ENCODE peak calls at places on chromosomes 5 and 9, in four cellular contexts. One of them, this sample, is unnamed.

GRCh38 chr5:150044334-150044681 is 42.0 kb downstream of the CSF1R start:
- DNase-seq in neural crest cell: no peak
- DNase-seq in CD4-positive, CD25-positive, alpha-beta regulatory T cell: no peak
- DNase-seq in glomerular endothelial cell: no peak
- DNase-seq in this sample: no peak

GRCh38 chr5:143311955-143312354 is 91.5 kb downstream of the NR3C1 start:
- DNase-seq in glomerular endothelial cell: no peak
- DNase-seq in CD4-positive, CD25-positive, alpha-beta regulatory T cell: no peak
- DNase-seq in neural crest cell: no peak
- DNase-seq in this sample: no peak

GRCh38 chr9:75087279-75087823 is 604 bp downstream of the NMRK1 start:
- DNase-seq in neural crest cell: no peak
- DNase-seq in CD4-positive, CD25-positive, alpha-beta regulatory T cell: peak
- DNase-seq in glomerular endothelial cell: no peak
- DNase-seq in this sample: peak

GRCh38 chr5:181236471-181236870 is 7.2 kb downstream of the RACK1 start:
- DNase-seq in CD4-positive, CD25-positive, alpha-beta regulatory T cell: no peak
- DNase-seq in neural crest cell: no peak
- DNase-seq in glomerular endothelial cell: no peak
- DNase-seq in this sample: no peak

GRCh38 chr5:6183391-6184390 is 194.7 kb downstream of the MED10 start:
- DNase-seq in neural crest cell: no peak
- DNase-seq in glomerular endothelial cell: no peak
- DNase-seq in CD4-positive, CD25-positive, alpha-beta regulatory T cell: no peak
- DNase-seq in this sample: no peak

GRCh38 chr5:172841-173251 is 18.4 kb upstream of the LRRC14B start:
- DNase-seq in neural crest cell: no peak
- DNase-seq in CD4-positive, CD25-positive, alpha-beta regulatory T cell: no peak
- DNase-seq in glomerular endothelial cell: no peak
- DNase-seq in this sample: no peak

GRCh38 chr5:171736976-171737848 is 48.4 kb upstream of the SMIM23 start:
- DNase-seq in neural crest cell: no peak
- DNase-seq in CD4-positive, CD25-positive, alpha-beta regulatory T cell: no peak
- DNase-seq in glomerular endothelial cell: no peak
- DNase-seq in this sample: no peak

GRCh38 chr5:129820-130219 is 37.9 kb downstream of the PLEKHG4B start:
- DNase-seq in glomerular endothelial cell: no peak
- DNase-seq in CD4-positive, CD25-positive, alpha-beta regulatory T cell: no peak
- DNase-seq in neural crest cell: no peak
- DNase-seq in this sample: no peak

GRCh38 chr9:32500768-32501167 is 25.2 kb downstream of the RIGI start:
- DNase-seq in glomerular endothelial cell: no peak
- DNase-seq in CD4-positive, CD25-positive, alpha-beta regulatory T cell: no peak
- DNase-seq in neural crest cell: no peak
- DNase-seq in this sample: no peak

GRCh38 chr9:4815381-4815956 is 22.7 kb downstream of the RCL1 start:
- DNase-seq in neural crest cell: no peak
- DNase-seq in CD4-positive, CD25-positive, alpha-beta regulatory T cell: no peak
- DNase-seq in glomerular endothelial cell: no peak
- DNase-seq in this sample: no peak

GRCh38 chr9:33880562-33881089 is 63.7 kb downstream of the UBE2R2 start:
- DNase-seq in neural crest cell: no peak
- DNase-seq in glomerular endothelial cell: no peak
- DNase-seq in CD4-positive, CD25-positive, alpha-beta regulatory T cell: no peak
- DNase-seq in this sample: no peak

GRCh38 chr5:16321284-16321683 is 141.7 kb upstream of the MARCHF11 start:
- DNase-seq in neural crest cell: no peak
- DNase-seq in CD4-positive, CD25-positive, alpha-beta regulatory T cell: no peak
- DNase-seq in glomerular endothelial cell: no peak
- DNase-seq in this sample: no peak

GRCh38 chr5:15902050-15902449 is 277.5 kb downstream of the MARCHF11 start:
- DNase-seq in CD4-positive, CD25-positive, alpha-beta regulatory T cell: no peak
- DNase-seq in neural crest cell: no peak
- DNase-seq in glomerular endothelial cell: no peak
- DNase-seq in this sample: no peak

GRCh38 chr5:4036861-4037260 is 441.2 kb downstream of the IRX1 start:
- DNase-seq in neural crest cell: no peak
- DNase-seq in glomerular endothelial cell: no peak
- DNase-seq in CD4-positive, CD25-positive, alpha-beta regulatory T cell: no peak
- DNase-seq in this sample: no peak

GRCh38 chr9:134065720-134066419 is 2.0 kb downstream of the BRD3 start:
- DNase-seq in CD4-positive, CD25-positive, alpha-beta regulatory T cell: no peak
- DNase-seq in neural crest cell: no peak
- DNase-seq in glomerular endothelial cell: no peak
- DNase-seq in this sample: peak

GRCh38 chr9:121285835-121286687 is 18.1 kb downstream of the GSN start:
- DNase-seq in glomerular endothelial cell: peak
- DNase-seq in neural crest cell: no peak
- DNase-seq in CD4-positive, CD25-positive, alpha-beta regulatory T cell: no peak
- DNase-seq in this sample: no peak

GRCh38 chr9:109652971-109653370 is 127.0 kb upstream of the PALM2AKAP2 start:
- DNase-seq in neural crest cell: no peak
- DNase-seq in CD4-positive, CD25-positive, alpha-beta regulatory T cell: no peak
- DNase-seq in glomerular endothelial cell: no peak
- DNase-seq in this sample: no peak

GRCh38 chr9:133666387-133666786 is 30.2 kb downstream of the DBH start:
- DNase-seq in CD4-positive, CD25-positive, alpha-beta regulatory T cell: no peak
- DNase-seq in neural crest cell: no peak
- DNase-seq in glomerular endothelial cell: no peak
- DNase-seq in this sample: no peak

GRCh38 chr5:9198399-9198798 is 347.5 kb downstream of the SEMA5A start:
- DNase-seq in CD4-positive, CD25-positive, alpha-beta regulatory T cell: no peak
- DNase-seq in glomerular endothelial cell: no peak
- DNase-seq in neural crest cell: no peak
- DNase-seq in this sample: no peak

This sample was measured in germinal center.